ENCODE peak calls at places on chromosomes 13 and 19, in seven cellular contexts. C is SJSA1; K is CD8-positive, alpha-beta T cell; J is stimulated activated CD4-positive, alpha-beta T cell treated with anti-CD3 and anti-CD28 coated beads, Interleukin-2, amount 100 ng/mL, for 48 hours; D is HEK293T; A is neural crest cell; I is germinal center. T is an unnamed sample.

GRCh38 chr13:27617801-27618411 is 2.4 kb downstream of the LNX2 start:
- DNase-seq in C (no peak), K (no peak), J (no peak), D (no peak), A (no peak), I (no peak), T (no peak)

GRCh38 chr13:59425211-59425721 is 738.5 kb downstream of the DIAPH3 start:
- DNase-seq in C (no peak), K (no peak), J (no peak), D (no peak), A (no peak), I (no peak), T (no peak)

GRCh38 chr19:42151735-42152134 is 19.5 kb upstream of the POU2F2 start:
- DNase-seq in C (no peak), K (no peak), J (no peak), D (no peak), A (no peak), I (no peak), T (no peak)

GRCh38 chr13:39818953-39819352 is 163.5 kb downstream of the COG6 start:
- DNase-seq in C (no peak), K (no peak), J (no peak), D (no peak), A (no peak), I (no peak), T (no peak)

GRCh38 chr13:107375701-107376350 is 807.9 kb upstream of the ARGLU1 start:
- DNase-seq in C (no peak), K (no peak), J (no peak), D (no peak), A (no peak), I (no peak), T (no peak)

GRCh38 chr19:7004313-7004931 is 16.8 kb downstream of the MBD3L2B start:
- DNase-seq in C (peak; percentile 5), K (no peak), J (no peak), D (no peak), A (peak; percentile 10), I (no peak), T (no peak)

GRCh38 chr19:19319725-19320361 is 466 bp downstream of the SUGP1 start:
- DNase-seq in C (no peak), K (no peak), J (no peak), D (no peak), A (no peak), I (no peak), T (peak; percentile 27)

GRCh38 chr19:48301886-48302599 is 23.3 kb upstream of the EMP3 start:
- DNase-seq in C (no peak), K (no peak), J (no peak), D (no peak), A (no peak), I (no peak), T (no peak)

GRCh38 chr13:113552079-113552478 is 32.5 kb upstream of the TFDP1 start:
- DNase-seq in C (no peak), K (no peak), J (no peak), D (no peak), A (no peak), I (no peak), T (no peak)